ENCODE peak calls at places on chromosome 10, in eight cellular contexts. One of them, this sample, is unnamed.

GRCh38 chr10:60336901-60337630 is 52.6 kb downstream of the ANK3 start:
- DNase-seq in AG04450: no peak
- DNase-seq in fibroblast of lung: peak; percentile 38
- DNase-seq in CD4-positive, alpha-beta T cell: no peak
- DNase-seq in sigmoid colon: no peak
- DNase-seq in left ventricle myocardium inferior: no peak
- DNase-seq in transverse colon: no peak
- DNase-seq in fibroblast of pulmonary artery: no peak
- DNase-seq in this sample: no peak

GRCh38 chr10:73759512-73760115 is 15.4 kb downstream of the SEC24C start:
- DNase-seq in AG04450: no peak
- DNase-seq in fibroblast of lung: no peak
- DNase-seq in CD4-positive, alpha-beta T cell: peak; percentile 43
- DNase-seq in sigmoid colon: peak; percentile 33
- DNase-seq in left ventricle myocardium inferior: no peak
- DNase-seq in transverse colon: peak; percentile 43
- DNase-seq in fibroblast of pulmonary artery: no peak
- DNase-seq in this sample: no peak

GRCh38 chr10:31961675-31962074 is 33.0 kb upstream of the ARHGAP12 start:
- DNase-seq in AG04450: no peak
- DNase-seq in fibroblast of lung: peak; percentile 85
- DNase-seq in CD4-positive, alpha-beta T cell: no peak
- DNase-seq in sigmoid colon: no peak
- DNase-seq in left ventricle myocardium inferior: no peak
- DNase-seq in transverse colon: no peak
- DNase-seq in fibroblast of pulmonary artery: peak; percentile 37
- DNase-seq in this sample: no peak

GRCh38 chr10:28307267-28307666 is 4.4 kb upstream of the MPP7 start:
- DNase-seq in AG04450: no peak
- DNase-seq in fibroblast of lung: no peak
- DNase-seq in CD4-positive, alpha-beta T cell: no peak
- DNase-seq in sigmoid colon: no peak
- DNase-seq in left ventricle myocardium inferior: no peak
- DNase-seq in transverse colon: no peak
- DNase-seq in fibroblast of pulmonary artery: no peak
- DNase-seq in this sample: no peak

GRCh38 chr10:37268266-37268665 is 142.9 kb downstream of the ANKRD30A start:
- DNase-seq in AG04450: no peak
- DNase-seq in fibroblast of lung: no peak
- DNase-seq in CD4-positive, alpha-beta T cell: no peak
- DNase-seq in sigmoid colon: no peak
- DNase-seq in left ventricle myocardium inferior: no peak
- DNase-seq in transverse colon: no peak
- DNase-seq in fibroblast of pulmonary artery: no peak
- DNase-seq in this sample: no peak

GRCh38 chr10:118907051-118907450 is 122.5 kb upstream of the NANOS1 start:
- DNase-seq in AG04450: no peak
- DNase-seq in fibroblast of lung: no peak
- DNase-seq in CD4-positive, alpha-beta T cell: no peak
- DNase-seq in sigmoid colon: no peak
- DNase-seq in left ventricle myocardium inferior: no peak
- DNase-seq in transverse colon: no peak
- DNase-seq in fibroblast of pulmonary artery: no peak
- DNase-seq in this sample: no peak

GRCh38 chr10:47334627-47335026 is 12.4 kb downstream of the GDF2 start:
- DNase-seq in AG04450: no peak
- DNase-seq in fibroblast of lung: no peak
- DNase-seq in CD4-positive, alpha-beta T cell: no peak
- DNase-seq in sigmoid colon: peak; percentile 20
- DNase-seq in left ventricle myocardium inferior: no peak
- DNase-seq in transverse colon: no peak
- DNase-seq in fibroblast of pulmonary artery: no peak
- DNase-seq in this sample: no peak

GRCh38 chr10:987635-987905 is 664 bp upstream of the GTPBP4 start:
- DNase-seq in AG04450: no peak
- DNase-seq in fibroblast of lung: no peak
- DNase-seq in CD4-positive, alpha-beta T cell: no peak
- DNase-seq in sigmoid colon: no peak
- DNase-seq in left ventricle myocardium inferior: no peak
- DNase-seq in transverse colon: no peak
- DNase-seq in fibroblast of pulmonary artery: peak; percentile 34
- DNase-seq in this sample: no peak

GRCh38 chr10:61964059-61964709 is 62.7 kb downstream of the ARID5B start:
- DNase-seq in AG04450: no peak
- DNase-seq in fibroblast of lung: peak; percentile 15
- DNase-seq in CD4-positive, alpha-beta T cell: no peak
- DNase-seq in sigmoid colon: no peak
- DNase-seq in left ventricle myocardium inferior: no peak
- DNase-seq in transverse colon: no peak
- DNase-seq in fibroblast of pulmonary artery: no peak
- DNase-seq in this sample: no peak

GRCh38 chr10:17510242-17510908 is 56.0 kb upstream of the ST8SIA6 start:
- DNase-seq in AG04450: no peak
- DNase-seq in fibroblast of lung: no peak
- DNase-seq in CD4-positive, alpha-beta T cell: no peak
- DNase-seq in sigmoid colon: no peak
- DNase-seq in left ventricle myocardium inferior: no peak
- DNase-seq in transverse colon: no peak
- DNase-seq in fibroblast of pulmonary artery: no peak
- DNase-seq in this sample: no peak

GRCh38 chr10:3850999-3851937 is 66.3 kb upstream of the KLF6 start:
- DNase-seq in AG04450: peak; percentile 52
- DNase-seq in fibroblast of lung: peak; percentile 93
- DNase-seq in CD4-positive, alpha-beta T cell: no peak
- DNase-seq in sigmoid colon: no peak
- DNase-seq in left ventricle myocardium inferior: no peak
- DNase-seq in transverse colon: no peak
- DNase-seq in fibroblast of pulmonary artery: peak; percentile 73
- DNase-seq in this sample: no peak

GRCh38 chr10:61487506-61487905 is 34.3 kb upstream of the TMEM26 start:
- DNase-seq in AG04450: no peak
- DNase-seq in fibroblast of lung: peak; percentile 67
- DNase-seq in CD4-positive, alpha-beta T cell: no peak
- DNase-seq in sigmoid colon: no peak
- DNase-seq in left ventricle myocardium inferior: no peak
- DNase-seq in transverse colon: no peak
- DNase-seq in fibroblast of pulmonary artery: peak; percentile 24
- DNase-seq in this sample: no peak

GRCh38 chr10:12572281-12572680 is 222.9 kb downstream of the CAMK1D start:
- DNase-seq in AG04450: no peak
- DNase-seq in fibroblast of lung: no peak
- DNase-seq in CD4-positive, alpha-beta T cell: no peak
- DNase-seq in sigmoid colon: no peak
- DNase-seq in left ventricle myocardium inferior: no peak
- DNase-seq in transverse colon: no peak
- DNase-seq in fibroblast of pulmonary artery: no peak
- DNase-seq in this sample: no peak

GRCh38 chr10:30055094-30055701 is 4.2 kb downstream of the JCAD start:
- DNase-seq in AG04450: no peak
- DNase-seq in fibroblast of lung: peak; percentile 62
- DNase-seq in CD4-positive, alpha-beta T cell: no peak
- DNase-seq in sigmoid colon: peak; percentile 82
- DNase-seq in left ventricle myocardium inferior: no peak
- DNase-seq in transverse colon: no peak
- DNase-seq in fibroblast of pulmonary artery: peak; percentile 36
- DNase-seq in this sample: no peak

GRCh38 chr10:60732240-60733188 is 45.8 kb upstream of the CDK1 start:
- DNase-seq in AG04450: no peak
- DNase-seq in fibroblast of lung: no peak
- DNase-seq in CD4-positive, alpha-beta T cell: peak; percentile 23
- DNase-seq in sigmoid colon: peak; percentile 63
- DNase-seq in left ventricle myocardium inferior: no peak
- DNase-seq in transverse colon: peak; percentile 51
- DNase-seq in fibroblast of pulmonary artery: no peak
- DNase-seq in this sample: no peak

GRCh38 chr10:72171175-72171630 is 44.6 kb upstream of the ANAPC16 start:
- DNase-seq in AG04450: no peak
- DNase-seq in fibroblast of lung: peak; percentile 94
- DNase-seq in CD4-positive, alpha-beta T cell: no peak
- DNase-seq in sigmoid colon: no peak
- DNase-seq in left ventricle myocardium inferior: no peak
- DNase-seq in transverse colon: peak; percentile 66
- DNase-seq in fibroblast of pulmonary artery: peak; percentile 85
- DNase-seq in this sample: no peak

GRCh38 chr10:36771725-36772124 is 353.7 kb upstream of the ANKRD30A start:
- DNase-seq in AG04450: no peak
- DNase-seq in fibroblast of lung: peak; percentile 15
- DNase-seq in CD4-positive, alpha-beta T cell: no peak
- DNase-seq in sigmoid colon: no peak
- DNase-seq in left ventricle myocardium inferior: no peak
- DNase-seq in transverse colon: no peak
- DNase-seq in fibroblast of pulmonary artery: no peak
- DNase-seq in this sample: no peak

GRCh38 chr10:27158421-27158820 is 3.3 kb downstream of the MASTL start:
- DNase-seq in AG04450: no peak
- DNase-seq in fibroblast of lung: peak; percentile 3
- DNase-seq in CD4-positive, alpha-beta T cell: no peak
- DNase-seq in sigmoid colon: no peak
- DNase-seq in left ventricle myocardium inferior: no peak
- DNase-seq in transverse colon: no peak
- DNase-seq in fibroblast of pulmonary artery: no peak
- DNase-seq in this sample: no peak

GRCh38 chr10:74837750-74838149 is 11.3 kb downstream of the KAT6B start:
- DNase-seq in AG04450: no peak
- DNase-seq in fibroblast of lung: no peak
- DNase-seq in CD4-positive, alpha-beta T cell: no peak
- DNase-seq in sigmoid colon: no peak
- DNase-seq in left ventricle myocardium inferior: no peak
- DNase-seq in transverse colon: no peak
- DNase-seq in fibroblast of pulmonary artery: no peak
- DNase-seq in this sample: no peak

GRCh38 chr10:44853148-44853734 is 57.9 kb upstream of the TMEM72 start:
- DNase-seq in AG04450: no peak
- DNase-seq in fibroblast of lung: peak; percentile 43
- DNase-seq in CD4-positive, alpha-beta T cell: no peak
- DNase-seq in sigmoid colon: no peak
- DNase-seq in left ventricle myocardium inferior: no peak
- DNase-seq in transverse colon: no peak
- DNase-seq in fibroblast of pulmonary artery: peak; percentile 74
- DNase-seq in this sample: no peak
- TF ChIP-seq CTCF in AG04450: peak; percentile 40
- TF ChIP-seq CTCF in fibroblast of lung: peak; percentile 19
- TF ChIP-seq CTCF in CD4-positive, alpha-beta T cell: no peak
- TF ChIP-seq CTCF in sigmoid colon: no peak
- TF ChIP-seq CTCF in left ventricle myocardium inferior: peak; percentile 35
- TF ChIP-seq CTCF in transverse colon: peak; percentile 11
- TF ChIP-seq CTCF in fibroblast of pulmonary artery: peak; percentile 64
- TF ChIP-seq CTCF in this sample: peak; percentile 63

GRCh38 chr10:77168861-77169260 is 468.7 kb downstream of the KCNMA1 start:
- DNase-seq in AG04450: no peak
- DNase-seq in fibroblast of lung: no peak
- DNase-seq in CD4-positive, alpha-beta T cell: no peak
- DNase-seq in sigmoid colon: no peak
- DNase-seq in left ventricle myocardium inferior: no peak
- DNase-seq in transverse colon: no peak
- DNase-seq in fibroblast of pulmonary artery: no peak
- DNase-seq in this sample: no peak
- TF ChIP-seq CTCF in AG04450: no peak
- TF ChIP-seq CTCF in fibroblast of lung: no peak
- TF ChIP-seq CTCF in CD4-positive, alpha-beta T cell: no peak
- TF ChIP-seq CTCF in sigmoid colon: no peak
- TF ChIP-seq CTCF in left ventricle myocardium inferior: no peak
- TF ChIP-seq CTCF in transverse colon: no peak
- TF ChIP-seq CTCF in fibroblast of pulmonary artery: no peak
- TF ChIP-seq CTCF in this sample: no peak

GRCh38 chr10:70255329-70256299 is 22.4 kb upstream of the PPA1 start:
- DNase-seq in AG04450: no peak
- DNase-seq in fibroblast of lung: peak; percentile 81
- DNase-seq in CD4-positive, alpha-beta T cell: no peak
- DNase-seq in sigmoid colon: no peak
- DNase-seq in left ventricle myocardium inferior: no peak
- DNase-seq in transverse colon: peak; percentile 34
- DNase-seq in fibroblast of pulmonary artery: peak; percentile 68
- DNase-seq in this sample: no peak
- TF ChIP-seq CTCF in AG04450: no peak
- TF ChIP-seq CTCF in fibroblast of lung: no peak
- TF ChIP-seq CTCF in CD4-positive, alpha-beta T cell: no peak
- TF ChIP-seq CTCF in sigmoid colon: no peak
- TF ChIP-seq CTCF in left ventricle myocardium inferior: no peak
- TF ChIP-seq CTCF in transverse colon: no peak
- TF ChIP-seq CTCF in fibroblast of pulmonary artery: no peak
- TF ChIP-seq CTCF in this sample: no peak

GRCh38 chr10:44995581-44995913 is 5.2 kb upstream of the ZNF22 start:
- DNase-seq in AG04450: no peak
- DNase-seq in fibroblast of lung: no peak
- DNase-seq in CD4-positive, alpha-beta T cell: no peak
- DNase-seq in sigmoid colon: no peak
- DNase-seq in left ventricle myocardium inferior: no peak
- DNase-seq in transverse colon: no peak
- DNase-seq in fibroblast of pulmonary artery: no peak
- DNase-seq in this sample: no peak

GRCh38 chr10:44994752-44995530 is 5.8 kb upstream of the ZNF22 start:
- DNase-seq in AG04450: no peak
- DNase-seq in fibroblast of lung: no peak
- DNase-seq in CD4-positive, alpha-beta T cell: no peak
- DNase-seq in sigmoid colon: peak; percentile 67
- DNase-seq in left ventricle myocardium inferior: no peak
- DNase-seq in transverse colon: no peak
- DNase-seq in fibroblast of pulmonary artery: no peak
- DNase-seq in this sample: no peak

GRCh38 chr10:44993226-44993921 is 7.3 kb upstream of the ZNF22 start:
- DNase-seq in AG04450: no peak
- DNase-seq in fibroblast of lung: no peak
- DNase-seq in CD4-positive, alpha-beta T cell: no peak
- DNase-seq in sigmoid colon: peak; percentile 61
- DNase-seq in left ventricle myocardium inferior: no peak
- DNase-seq in transverse colon: no peak
- DNase-seq in fibroblast of pulmonary artery: no peak
- DNase-seq in this sample: no peak

GRCh38 chr10:44992732-44993225 is 7.9 kb upstream of the ZNF22 start:
- DNase-seq in AG04450: no peak
- DNase-seq in fibroblast of lung: no peak
- DNase-seq in CD4-positive, alpha-beta T cell: no peak
- DNase-seq in sigmoid colon: no peak
- DNase-seq in left ventricle myocardium inferior: no peak
- DNase-seq in transverse colon: no peak
- DNase-seq in fibroblast of pulmonary artery: no peak
- DNase-seq in this sample: no peak

DNA sequence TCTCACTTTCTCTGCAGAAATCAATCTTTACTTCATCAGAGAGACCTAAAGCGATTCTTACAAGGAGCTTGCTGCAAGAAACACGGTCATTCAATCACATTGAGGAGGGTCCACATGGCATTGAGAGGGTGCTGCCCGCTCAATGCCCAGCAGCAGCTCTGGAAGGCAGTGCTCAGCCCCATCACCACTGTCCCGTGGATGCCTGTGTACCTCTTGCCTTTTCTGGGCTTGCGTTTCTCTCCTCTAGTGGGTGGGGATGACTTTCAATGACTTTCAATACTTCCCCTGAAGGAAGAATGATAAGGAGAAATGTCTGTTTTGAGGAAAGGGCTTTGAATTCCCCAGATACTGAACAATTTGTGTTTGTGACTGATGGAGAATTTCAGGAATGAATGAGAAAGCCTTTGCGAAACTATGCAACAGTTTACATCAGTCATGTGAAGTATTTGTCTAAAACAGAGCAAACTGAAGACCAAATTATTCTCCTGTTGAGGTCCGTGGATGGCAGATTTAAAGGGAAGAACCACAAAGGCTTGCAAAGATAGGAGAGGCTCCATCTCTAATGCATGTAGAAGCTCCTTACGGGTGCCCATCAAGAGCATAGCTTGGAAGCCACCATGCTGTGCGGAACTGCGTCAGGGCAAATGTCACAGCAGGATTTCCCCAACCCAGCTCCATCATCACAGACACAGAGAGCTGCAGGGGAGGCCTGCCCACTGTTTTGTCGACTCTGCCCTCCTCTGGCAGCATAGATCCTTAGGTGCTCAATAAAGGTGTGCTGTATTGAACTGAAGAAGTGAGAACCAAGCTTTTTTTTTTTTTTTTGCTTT is 6.6 kb upstream of the ZNF22 start:
- DNase-seq in AG04450: peak; percentile 62
- DNase-seq in fibroblast of lung: peak; percentile 61
- DNase-seq in CD4-positive, alpha-beta T cell: no peak
- DNase-seq in sigmoid colon: peak; percentile 54
- DNase-seq in left ventricle myocardium inferior: no peak
- DNase-seq in transverse colon: no peak
- DNase-seq in fibroblast of pulmonary artery: peak; percentile 81
- DNase-seq in this sample: peak; percentile 54
- TF ChIP-seq CTCF in AG04450: no peak
- TF ChIP-seq CTCF in fibroblast of lung: no peak
- TF ChIP-seq CTCF in CD4-positive, alpha-beta T cell: no peak
- TF ChIP-seq CTCF in sigmoid colon: no peak
- TF ChIP-seq CTCF in left ventricle myocardium inferior: no peak
- TF ChIP-seq CTCF in transverse colon: no peak
- TF ChIP-seq CTCF in fibroblast of pulmonary artery: no peak
- TF ChIP-seq CTCF in this sample: no peak